ENCODE peak calls at places on chromosomes 1 and 21, in four cellular contexts. One of them, this sample, is unnamed.

GRCh38 chr1:226985839-226986463 is 45.9 kb downstream of the COQ8A start:
- DNase-seq in HepG2: no peak
- DNase-seq in A549: no peak
- DNase-seq in IMR-90: no peak
- DNase-seq in this sample: peak; percentile 23

GRCh38 chr1:166975361-166976129 is at the start of gene ILDR2:
- DNase-seq in HepG2: no peak
- DNase-seq in A549: peak; percentile 16
- DNase-seq in IMR-90: peak; percentile 5
- DNase-seq in this sample: peak; percentile 49

GRCh38 chr1:179155615-179156014 is 73.7 kb downstream of the TOR3A start:
- DNase-seq in HepG2: no peak
- DNase-seq in A549: no peak
- DNase-seq in IMR-90: no peak
- DNase-seq in this sample: no peak

GRCh38 chr1:17662296-17662695 is 92.8 kb upstream of the ACTL8 start:
- DNase-seq in HepG2: no peak
- DNase-seq in A549: no peak
- DNase-seq in IMR-90: no peak
- DNase-seq in this sample: no peak

GRCh38 chr1:204191481-204191880 is 4.8 kb downstream of the KISS1 start:
- DNase-seq in HepG2: no peak
- DNase-seq in A549: no peak
- DNase-seq in IMR-90: no peak
- DNase-seq in this sample: no peak

GRCh38 chr1:227949341-227949921 is 1.7 kb upstream of the WNT9A start:
- DNase-seq in HepG2: no peak
- DNase-seq in A549: no peak
- DNase-seq in IMR-90: no peak
- DNase-seq in this sample: no peak

GRCh38 chr1:10873189-10873588 is 76.7 kb upstream of the CASZ1 start:
- DNase-seq in HepG2: no peak
- DNase-seq in A549: peak; percentile 19
- DNase-seq in IMR-90: no peak
- DNase-seq in this sample: peak; percentile 40

GRCh38 chr1:86757272-86757984 is 53.1 kb downstream of the SH3GLB1 start:
- DNase-seq in HepG2: no peak
- DNase-seq in A549: no peak
- DNase-seq in IMR-90: peak; percentile 45
- DNase-seq in this sample: no peak

GRCh38 chr1:9912264-9912936 is 2.3 kb upstream of the CTNNBIP1 start:
- DNase-seq in HepG2: peak; percentile 49
- DNase-seq in A549: no peak
- DNase-seq in IMR-90: no peak
- DNase-seq in this sample: no peak

GRCh38 chr1:14347186-14347585 is 251.3 kb upstream of the KAZN start:
- DNase-seq in HepG2: no peak
- DNase-seq in A549: no peak
- DNase-seq in IMR-90: no peak
- DNase-seq in this sample: no peak

GRCh38 chr1:218171302-218171893 is 113.7 kb upstream of the RRP15 start:
- DNase-seq in HepG2: peak; percentile 12
- DNase-seq in A549: peak; percentile 46
- DNase-seq in IMR-90: peak; percentile 49
- DNase-seq in this sample: no peak

GRCh38 chr1:165364432-165365133 is 8.1 kb upstream of the LMX1A start:
- DNase-seq in HepG2: no peak
- DNase-seq in A549: no peak
- DNase-seq in IMR-90: no peak
- DNase-seq in this sample: no peak

GRCh38 chr1:85554630-85555327 is 25.8 kb upstream of the CCN1 start:
- DNase-seq in HepG2: no peak
- DNase-seq in A549: no peak
- DNase-seq in IMR-90: peak; percentile 70
- DNase-seq in this sample: no peak

GRCh38 chr1:32334864-32335618 is 992 bp downstream of the MARCKSL1 start:
- DNase-seq in HepG2: no peak
- DNase-seq in A549: peak; percentile 26
- DNase-seq in IMR-90: peak; percentile 21
- DNase-seq in this sample: peak; percentile 86

GRCh38 chr1:52238887-52239707 is 97.2 kb downstream of the ZFYVE9 start:
- DNase-seq in HepG2: no peak
- DNase-seq in A549: no peak
- DNase-seq in IMR-90: peak; percentile 61
- DNase-seq in this sample: no peak

GRCh38 chr1:12182410-12182946 is 15.7 kb downstream of the TNFRSF1B start:
- DNase-seq in HepG2: no peak
- DNase-seq in A549: no peak
- DNase-seq in IMR-90: no peak
- DNase-seq in this sample: no peak

GRCh38 chr1:199808110-199808870 is 219.2 kb upstream of the NR5A2 start:
- DNase-seq in HepG2: no peak
- DNase-seq in A549: peak; percentile 88
- DNase-seq in IMR-90: peak; percentile 4
- DNase-seq in this sample: no peak

GRCh38 chr1:61301824-61302652 is 219.7 kb downstream of the NFIA start:
- DNase-seq in HepG2: peak; percentile 56
- DNase-seq in A549: peak; percentile 38
- DNase-seq in IMR-90: peak; percentile 80
- DNase-seq in this sample: no peak

GRCh38 chr1:113887776-113888175 is 395 bp upstream of the BCL2L15 start:
- DNase-seq in HepG2: no peak
- DNase-seq in A549: peak; percentile 6
- DNase-seq in IMR-90: no peak
- DNase-seq in this sample: no peak

GRCh38 chr1:86926886-86927285 is 12.5 kb downstream of the HS2ST1 start:
- DNase-seq in HepG2: no peak
- DNase-seq in A549: no peak
- DNase-seq in IMR-90: no peak
- DNase-seq in this sample: no peak

GRCh38 chr1:235391879-235392278 is 24.7 kb downstream of the TBCE start:
- DNase-seq in HepG2: no peak
- DNase-seq in A549: no peak
- DNase-seq in IMR-90: peak; percentile 26
- DNase-seq in this sample: no peak

GRCh38 chr1:62926681-62927252 is 142.8 kb downstream of the ATG4C start:
- DNase-seq in HepG2: no peak
- DNase-seq in A549: no peak
- DNase-seq in IMR-90: no peak
- DNase-seq in this sample: no peak

GRCh38 chr1:215749423-215749822 is 182.3 kb downstream of the KCTD3 start:
- DNase-seq in HepG2: no peak
- DNase-seq in A549: no peak
- DNase-seq in IMR-90: peak; percentile 90
- DNase-seq in this sample: no peak

GRCh38 chr1:57485643-57486042 is 61.8 kb upstream of the DAB1 start:
- DNase-seq in HepG2: no peak
- DNase-seq in A549: no peak
- DNase-seq in IMR-90: peak; percentile 76
- DNase-seq in this sample: no peak

GRCh38 chr1:62391369-62391971 is 45.4 kb upstream of the USP1 start:
- DNase-seq in HepG2: peak; percentile 62
- DNase-seq in A549: no peak
- DNase-seq in IMR-90: no peak
- DNase-seq in this sample: peak; percentile 54

GRCh38 chr1:228177936-228178710 is 12.5 kb downstream of the IBA57 start:
- DNase-seq in HepG2: no peak
- DNase-seq in A549: no peak
- DNase-seq in IMR-90: no peak
- DNase-seq in this sample: no peak

GRCh38 chr21:44537930-44538911 is 1.8 kb downstream of the KRTAP10-1 start:
- DNase-seq in HepG2: no peak
- DNase-seq in A549: no peak
- DNase-seq in IMR-90: no peak
- DNase-seq in this sample: no peak

GRCh38 chr1:52002038-52002917 is 11.8 kb upstream of the RAB3B start:
- DNase-seq in HepG2: peak; percentile 84
- DNase-seq in A549: peak; percentile 87
- DNase-seq in IMR-90: peak; percentile 95
- DNase-seq in this sample: peak; percentile 89

GRCh38 chr1:171711643-171712042 is 30.2 kb downstream of the VAMP4 start:
- DNase-seq in HepG2: no peak
- DNase-seq in A549: no peak
- DNase-seq in IMR-90: no peak
- DNase-seq in this sample: no peak

GRCh38 chr1:179794669-179795068 is 51.6 kb downstream of the FAM163A start:
- DNase-seq in HepG2: no peak
- DNase-seq in A549: no peak
- DNase-seq in IMR-90: no peak
- DNase-seq in this sample: no peak

GRCh38 chr21:30434033-30434631 is 4.1 kb downstream of the KRTAP13-4 start:
- DNase-seq in HepG2: no peak
- DNase-seq in A549: peak; percentile 32
- DNase-seq in IMR-90: no peak
- DNase-seq in this sample: peak; percentile 22

GRCh38 chr21:35284199-35284598 is 235.1 kb upstream of the RUNX1 start:
- DNase-seq in HepG2: no peak
- DNase-seq in A549: no peak
- DNase-seq in IMR-90: no peak
- DNase-seq in this sample: no peak

GRCh38 chr1:208119225-208119606 is 125.0 kb downstream of the PLXNA2 start:
- DNase-seq in HepG2: peak; percentile 68
- DNase-seq in A549: no peak
- DNase-seq in IMR-90: no peak
- DNase-seq in this sample: no peak

GRCh38 chr1:207941664-207942063 is 30.7 kb upstream of the CD34 start:
- DNase-seq in HepG2: no peak
- DNase-seq in A549: peak; percentile 43
- DNase-seq in IMR-90: peak; percentile 50
- DNase-seq in this sample: no peak

GRCh38 chr1:38120552-38121230 is 74.1 kb upstream of the POU3F1 start:
- DNase-seq in HepG2: no peak
- DNase-seq in A549: no peak
- DNase-seq in IMR-90: no peak
- DNase-seq in this sample: no peak

GRCh38 chr1:151058682-151059341 is 610 bp downstream of the CDC42SE1 start:
- DNase-seq in HepG2: no peak
- DNase-seq in A549: no peak
- DNase-seq in IMR-90: peak; percentile 19
- DNase-seq in this sample: peak; percentile 43

GRCh38 chr21:25501448-25501847 is 105.8 kb downstream of the MRPL39 start:
- DNase-seq in HepG2: no peak
- DNase-seq in A549: no peak
- DNase-seq in IMR-90: no peak
- DNase-seq in this sample: no peak

GRCh38 chr1:201713093-201713810 is 115.7 kb upstream of the IPO9 start:
- DNase-seq in HepG2: no peak
- DNase-seq in A549: peak; percentile 96
- DNase-seq in IMR-90: peak; percentile 99
- DNase-seq in this sample: no peak

GRCh38 chr1:24055681-24056080 is 56.3 kb downstream of the MYOM3 start:
- DNase-seq in HepG2: no peak
- DNase-seq in A549: no peak
- DNase-seq in IMR-90: no peak
- DNase-seq in this sample: no peak
- TF ChIP-seq MAZ in HepG2: no peak
- TF ChIP-seq MAZ in A549: no peak
- TF ChIP-seq MAZ in IMR-90: no peak
- TF ChIP-seq MAZ in this sample: no peak

GRCh38 chr1:107875689-107876088 is 89.3 kb downstream of the VAV3 start:
- DNase-seq in HepG2: no peak
- DNase-seq in A549: no peak
- DNase-seq in IMR-90: no peak
- DNase-seq in this sample: no peak

GRCh38 chr1:107879927-107880326 is 85.1 kb downstream of the VAV3 start:
- DNase-seq in HepG2: no peak
- DNase-seq in A549: no peak
- DNase-seq in IMR-90: no peak
- DNase-seq in this sample: no peak

GRCh38 chr1:107877092-107877491 is 87.9 kb downstream of the VAV3 start:
- DNase-seq in HepG2: no peak
- DNase-seq in A549: no peak
- DNase-seq in IMR-90: peak; percentile 21
- DNase-seq in this sample: no peak

GRCh38 chr1:107877749-107878148 is 87.2 kb downstream of the VAV3 start:
- DNase-seq in HepG2: no peak
- DNase-seq in A549: no peak
- DNase-seq in IMR-90: no peak
- DNase-seq in this sample: no peak

DNA sequence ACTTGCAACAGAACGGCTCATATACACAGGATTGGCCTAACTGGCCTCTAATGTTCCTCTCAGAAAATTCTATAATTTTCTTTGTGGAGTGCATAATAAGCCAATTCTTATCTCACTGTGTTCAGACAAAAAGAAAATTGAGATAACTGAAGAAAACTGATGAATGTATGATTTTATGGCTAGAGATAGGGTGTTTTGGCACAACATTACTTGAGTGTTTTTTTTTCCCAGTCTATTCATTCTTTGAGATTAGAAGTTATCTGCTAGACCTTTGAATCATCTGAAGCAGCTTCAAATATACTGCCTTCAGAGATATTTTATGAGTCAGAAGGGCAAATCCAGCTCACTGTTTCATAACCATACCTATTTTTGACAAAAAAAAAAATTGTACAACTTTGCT is 85.6 kb downstream of the VAV3 start:
- DNase-seq in HepG2: no peak
- DNase-seq in A549: no peak
- DNase-seq in IMR-90: no peak
- DNase-seq in this sample: no peak
- TF ChIP-seq MAZ in HepG2: no peak
- TF ChIP-seq MAZ in A549: no peak
- TF ChIP-seq MAZ in IMR-90: no peak
- TF ChIP-seq MAZ in this sample: no peak

DNA sequence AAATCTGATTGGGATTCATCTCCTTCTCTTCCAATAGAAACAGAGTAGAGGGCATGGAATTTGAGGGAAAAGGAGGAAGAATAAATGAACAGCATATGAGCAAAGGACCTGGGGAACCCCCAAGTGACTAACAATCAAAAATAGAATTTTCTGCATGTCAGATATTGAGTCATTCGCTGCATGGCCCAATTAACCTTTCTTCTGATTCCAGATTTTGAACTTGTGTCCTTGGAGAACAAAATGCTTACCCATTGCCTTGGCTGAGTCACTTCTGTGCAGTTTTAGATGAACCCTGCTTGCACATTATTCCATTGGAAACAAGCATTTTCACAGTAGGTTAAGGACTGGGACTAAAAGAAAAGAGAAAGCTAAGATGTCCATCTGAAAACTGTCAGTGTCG is 390.5 kb downstream of the ST6GALNAC3 start:
- DNase-seq in HepG2: no peak
- DNase-seq in A549: no peak
- DNase-seq in IMR-90: peak; percentile 65
- DNase-seq in this sample: no peak
- TF ChIP-seq MAZ in HepG2: no peak
- TF ChIP-seq MAZ in A549: no peak
- TF ChIP-seq MAZ in IMR-90: no peak
- TF ChIP-seq MAZ in this sample: no peak

GRCh38 chr1:212700597-212700891 is 904 bp upstream of the BATF3 start:
- DNase-seq in HepG2: no peak
- DNase-seq in A549: no peak
- DNase-seq in IMR-90: no peak
- DNase-seq in this sample: no peak
- TF ChIP-seq MAZ in HepG2: no peak
- TF ChIP-seq MAZ in A549: no peak
- TF ChIP-seq MAZ in IMR-90: no peak
- TF ChIP-seq MAZ in this sample: no peak

This sample was measured in K562.